ENCODE peak calls at places on chromosomes 13 and 19, in eight cellular contexts. One of them, this sample, is unnamed.

GRCh38 chr13:74715718-74716117 is 581.5 kb upstream of the KLF12 start:
- DNase-seq in osteoblast: peak; percentile 42
- DNase-seq in BE2C: no peak
- DNase-seq in thoracic aorta: no peak
- DNase-seq in effector memory CD4-positive, alpha-beta T cell: no peak
- DNase-seq in astrocyte: no peak
- DNase-seq in lower lobe of right lung: no peak
- DNase-seq in PC-3: peak; percentile 54
- DNase-seq in this sample: no peak

GRCh38 chr13:93422980-93423554 is 196.5 kb downstream of the GPC6 start:
- DNase-seq in osteoblast: no peak
- DNase-seq in BE2C: no peak
- DNase-seq in thoracic aorta: no peak
- DNase-seq in effector memory CD4-positive, alpha-beta T cell: no peak
- DNase-seq in astrocyte: no peak
- DNase-seq in lower lobe of right lung: no peak
- DNase-seq in PC-3: no peak
- DNase-seq in this sample: no peak

GRCh38 chr19:7224205-7224833 is 69.9 kb downstream of the INSR start:
- DNase-seq in osteoblast: peak; percentile 45
- DNase-seq in BE2C: no peak
- DNase-seq in thoracic aorta: no peak
- DNase-seq in effector memory CD4-positive, alpha-beta T cell: no peak
- DNase-seq in astrocyte: peak; percentile 23
- DNase-seq in lower lobe of right lung: no peak
- DNase-seq in PC-3: peak; percentile 16
- DNase-seq in this sample: peak; percentile 32

GRCh38 chr13:93309886-93310520 is 83.4 kb downstream of the GPC6 start:
- DNase-seq in osteoblast: peak; percentile 86
- DNase-seq in BE2C: no peak
- DNase-seq in thoracic aorta: no peak
- DNase-seq in effector memory CD4-positive, alpha-beta T cell: no peak
- DNase-seq in astrocyte: peak; percentile 84
- DNase-seq in lower lobe of right lung: no peak
- DNase-seq in PC-3: peak; percentile 23
- DNase-seq in this sample: peak; percentile 71

GRCh38 chr13:100809856-100810255 is 135.3 kb upstream of the TMTC4 start:
- DNase-seq in osteoblast: no peak
- DNase-seq in BE2C: no peak
- DNase-seq in thoracic aorta: no peak
- DNase-seq in effector memory CD4-positive, alpha-beta T cell: no peak
- DNase-seq in astrocyte: no peak
- DNase-seq in lower lobe of right lung: no peak
- DNase-seq in PC-3: no peak
- DNase-seq in this sample: no peak

GRCh38 chr13:32829676-32830091 is 186.5 kb upstream of the KL start:
- DNase-seq in osteoblast: no peak
- DNase-seq in BE2C: no peak
- DNase-seq in thoracic aorta: no peak
- DNase-seq in effector memory CD4-positive, alpha-beta T cell: no peak
- DNase-seq in astrocyte: peak; percentile 71
- DNase-seq in lower lobe of right lung: no peak
- DNase-seq in PC-3: peak; percentile 94
- DNase-seq in this sample: peak; percentile 29

GRCh38 chr13:21929400-21929799 is 258.5 kb downstream of the FGF9 start:
- DNase-seq in osteoblast: no peak
- DNase-seq in BE2C: no peak
- DNase-seq in thoracic aorta: no peak
- DNase-seq in effector memory CD4-positive, alpha-beta T cell: no peak
- DNase-seq in astrocyte: no peak
- DNase-seq in lower lobe of right lung: no peak
- DNase-seq in PC-3: no peak
- DNase-seq in this sample: no peak

GRCh38 chr13:31818236-31818635 is 78.9 kb downstream of the RXFP2 start:
- DNase-seq in osteoblast: no peak
- DNase-seq in BE2C: no peak
- DNase-seq in thoracic aorta: no peak
- DNase-seq in effector memory CD4-positive, alpha-beta T cell: no peak
- DNase-seq in astrocyte: peak; percentile 5
- DNase-seq in lower lobe of right lung: no peak
- DNase-seq in PC-3: no peak
- DNase-seq in this sample: peak; percentile 12

GRCh38 chr13:48160879-48161278 is 66.0 kb upstream of the MED4 start:
- DNase-seq in osteoblast: peak; percentile 47
- DNase-seq in BE2C: no peak
- DNase-seq in thoracic aorta: no peak
- DNase-seq in effector memory CD4-positive, alpha-beta T cell: no peak
- DNase-seq in astrocyte: peak; percentile 42
- DNase-seq in lower lobe of right lung: no peak
- DNase-seq in PC-3: peak; percentile 44
- DNase-seq in this sample: no peak

GRCh38 chr19:8695501-8695900 is 3.1 kb downstream of the ACTL9 start:
- DNase-seq in osteoblast: peak; percentile 63
- DNase-seq in BE2C: no peak
- DNase-seq in thoracic aorta: no peak
- DNase-seq in effector memory CD4-positive, alpha-beta T cell: no peak
- DNase-seq in astrocyte: no peak
- DNase-seq in lower lobe of right lung: no peak
- DNase-seq in PC-3: no peak
- DNase-seq in this sample: no peak

GRCh38 chr19:8695911-8696310 is 2.7 kb downstream of the ACTL9 start:
- DNase-seq in osteoblast: no peak
- DNase-seq in BE2C: no peak
- DNase-seq in thoracic aorta: no peak
- DNase-seq in effector memory CD4-positive, alpha-beta T cell: no peak
- DNase-seq in astrocyte: no peak
- DNase-seq in lower lobe of right lung: no peak
- DNase-seq in PC-3: no peak
- DNase-seq in this sample: no peak

GRCh38 chr19:8686549-8686948 is 12.0 kb downstream of the ACTL9 start:
- DNase-seq in osteoblast: no peak
- DNase-seq in BE2C: no peak
- DNase-seq in thoracic aorta: no peak
- DNase-seq in effector memory CD4-positive, alpha-beta T cell: no peak
- DNase-seq in astrocyte: no peak
- DNase-seq in lower lobe of right lung: no peak
- DNase-seq in PC-3: no peak
- DNase-seq in this sample: no peak

GRCh38 chr19:8688930-8689329 is 9.7 kb downstream of the ACTL9 start:
- DNase-seq in osteoblast: no peak
- DNase-seq in BE2C: no peak
- DNase-seq in thoracic aorta: no peak
- DNase-seq in effector memory CD4-positive, alpha-beta T cell: no peak
- DNase-seq in astrocyte: no peak
- DNase-seq in lower lobe of right lung: no peak
- DNase-seq in PC-3: no peak
- DNase-seq in this sample: no peak

GRCh38 chr19:8690753-8691539 is 7.6 kb downstream of the ACTL9 start:
- DNase-seq in osteoblast: no peak
- DNase-seq in BE2C: no peak
- DNase-seq in thoracic aorta: no peak
- DNase-seq in effector memory CD4-positive, alpha-beta T cell: no peak
- DNase-seq in astrocyte: no peak
- DNase-seq in lower lobe of right lung: no peak
- DNase-seq in PC-3: no peak
- DNase-seq in this sample: no peak
- H3K36me3 ChIP-seq in osteoblast: no peaks in the 10 kb centered on the region
- H3K36me3 ChIP-seq in BE2C: no peaks in the 10 kb centered on the region
- H3K36me3 ChIP-seq in thoracic aorta: no peaks in the 10 kb centered on the region
- H3K36me3 ChIP-seq in effector memory CD4-positive, alpha-beta T cell: no peaks in the 10 kb centered on the region
- H3K36me3 ChIP-seq in astrocyte: no peaks in the 10 kb centered on the region
- H3K36me3 ChIP-seq in lower lobe of right lung: no peaks in the 10 kb centered on the region
- H3K36me3 ChIP-seq in PC-3: no peaks in the 10 kb centered on the region
- H3K36me3 ChIP-seq in this sample: no peaks in the 10 kb centered on the region

GRCh38 chr19:38722947-38723605 is 21.2 kb downstream of the CAPN12 start:
- DNase-seq in osteoblast: peak; percentile 66
- DNase-seq in BE2C: no peak
- DNase-seq in thoracic aorta: no peak
- DNase-seq in effector memory CD4-positive, alpha-beta T cell: no peak
- DNase-seq in astrocyte: no peak
- DNase-seq in lower lobe of right lung: no peak
- DNase-seq in PC-3: no peak
- DNase-seq in this sample: no peak
- H3K36me3 ChIP-seq in osteoblast: peaks cover 95% of the 10 kb centered on the region
- H3K36me3 ChIP-seq in BE2C: peaks cover 76% of the 10 kb centered on the region
- H3K36me3 ChIP-seq in thoracic aorta: peaks cover 97% of the 10 kb centered on the region
- H3K36me3 ChIP-seq in effector memory CD4-positive, alpha-beta T cell: peaks cover 82% of the 10 kb centered on the region
- H3K36me3 ChIP-seq in astrocyte: peaks cover 40% of the 10 kb centered on the region
- H3K36me3 ChIP-seq in lower lobe of right lung: peaks cover 100% of the 10 kb centered on the region
- H3K36me3 ChIP-seq in PC-3: peaks cover 53% of the 10 kb centered on the region
- H3K36me3 ChIP-seq in this sample: peaks cover 73% of the 10 kb centered on the region

GRCh38 chr19:13953021-13953531 is 767 bp downstream of the DCAF15 start:
- DNase-seq in osteoblast: peak; percentile 99
- DNase-seq in BE2C: no peak
- DNase-seq in thoracic aorta: no peak
- DNase-seq in effector memory CD4-positive, alpha-beta T cell: no peak
- DNase-seq in astrocyte: no peak
- DNase-seq in lower lobe of right lung: no peak
- DNase-seq in PC-3: peak; percentile 46
- DNase-seq in this sample: peak; percentile 52
- H3K36me3 ChIP-seq in osteoblast: peaks cover 24% of the 10 kb centered on the region
- H3K36me3 ChIP-seq in BE2C: peaks cover 40% of the 10 kb centered on the region
- H3K36me3 ChIP-seq in thoracic aorta: peaks cover 22% of the 10 kb centered on the region
- H3K36me3 ChIP-seq in effector memory CD4-positive, alpha-beta T cell: peaks cover 32% of the 10 kb centered on the region
- H3K36me3 ChIP-seq in astrocyte: peaks cover 6% of the 10 kb centered on the region
- H3K36me3 ChIP-seq in lower lobe of right lung: peaks cover 38% of the 10 kb centered on the region
- H3K36me3 ChIP-seq in PC-3: peaks cover 23% of the 10 kb centered on the region
- H3K36me3 ChIP-seq in this sample: peaks cover 14% of the 10 kb centered on the region

DNA sequence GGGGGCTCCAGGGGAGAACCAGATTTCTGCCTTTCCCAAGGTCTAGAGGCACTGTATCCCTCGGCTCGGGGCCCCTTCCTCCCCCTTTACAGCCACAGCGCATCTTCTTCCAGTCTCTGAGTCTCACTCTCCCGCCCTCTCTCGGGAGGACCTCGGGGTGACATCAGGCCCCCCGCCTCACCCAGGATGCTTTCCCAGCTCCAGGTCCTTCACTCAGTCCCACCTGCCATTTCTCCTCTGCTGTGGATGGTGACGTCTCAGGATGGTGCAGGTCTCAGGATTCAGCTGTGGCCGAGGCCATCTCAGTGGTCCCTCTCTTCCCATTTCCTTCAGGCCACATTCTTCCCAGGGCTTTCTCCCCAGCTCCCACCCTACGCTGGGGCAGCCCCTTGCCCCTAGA is 13.6 kb upstream of the KDM4B start:
- DNase-seq in osteoblast: no peak
- DNase-seq in BE2C: no peak
- DNase-seq in thoracic aorta: no peak
- DNase-seq in effector memory CD4-positive, alpha-beta T cell: no peak
- DNase-seq in astrocyte: no peak
- DNase-seq in lower lobe of right lung: no peak
- DNase-seq in PC-3: no peak
- DNase-seq in this sample: no peak
- H3K36me3 ChIP-seq in osteoblast: peaks cover 58% of the 10 kb centered on the region
- H3K36me3 ChIP-seq in BE2C: peaks cover 85% of the 10 kb centered on the region
- H3K36me3 ChIP-seq in thoracic aorta: no peaks in the 10 kb centered on the region
- H3K36me3 ChIP-seq in effector memory CD4-positive, alpha-beta T cell: no peaks in the 10 kb centered on the region
- H3K36me3 ChIP-seq in astrocyte: peaks cover 36% of the 10 kb centered on the region
- H3K36me3 ChIP-seq in lower lobe of right lung: no peaks in the 10 kb centered on the region
- H3K36me3 ChIP-seq in PC-3: peaks cover 68% of the 10 kb centered on the region
- H3K36me3 ChIP-seq in this sample: peaks cover 18% of the 10 kb centered on the region

DNA sequence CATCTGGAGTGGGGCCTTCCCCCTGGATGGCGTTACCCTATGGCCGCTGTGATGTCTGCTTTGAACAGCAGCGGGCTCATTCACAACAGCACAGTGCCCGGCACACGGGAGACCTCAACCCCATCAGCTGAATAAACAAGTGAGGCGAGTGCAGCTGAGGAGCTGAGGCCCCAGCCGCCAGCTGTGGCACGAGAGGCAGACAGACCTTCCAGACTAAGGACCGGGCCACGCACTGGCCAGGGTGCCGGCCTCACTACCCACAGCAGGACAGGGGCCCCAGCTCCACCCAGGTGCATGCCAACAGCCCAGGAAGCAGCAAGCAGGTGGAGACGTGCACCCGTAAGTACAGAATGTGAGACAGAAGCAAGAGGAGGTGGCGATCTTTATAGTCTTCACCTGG is 39.6 kb downstream of the STK24 start:
- DNase-seq in osteoblast: no peak
- DNase-seq in BE2C: no peak
- DNase-seq in thoracic aorta: no peak
- DNase-seq in effector memory CD4-positive, alpha-beta T cell: no peak
- DNase-seq in astrocyte: no peak
- DNase-seq in lower lobe of right lung: no peak
- DNase-seq in PC-3: no peak
- DNase-seq in this sample: no peak
- H3K36me3 ChIP-seq in osteoblast: no peaks in the 10 kb centered on the region
- H3K36me3 ChIP-seq in BE2C: no peaks in the 10 kb centered on the region
- H3K36me3 ChIP-seq in thoracic aorta: no peaks in the 10 kb centered on the region
- H3K36me3 ChIP-seq in effector memory CD4-positive, alpha-beta T cell: peaks cover 8% of the 10 kb centered on the region
- H3K36me3 ChIP-seq in astrocyte: no peaks in the 10 kb centered on the region
- H3K36me3 ChIP-seq in lower lobe of right lung: no peaks in the 10 kb centered on the region
- H3K36me3 ChIP-seq in PC-3: no peaks in the 10 kb centered on the region
- H3K36me3 ChIP-seq in this sample: no peaks in the 10 kb centered on the region